ENCODE peak calls at places on chromosome 12, in six cellular contexts. One of them, this sample, is unnamed.
A peak's percentile ranks its signal among the peaks of the same experiment; 100 is the strongest.

GRCh38 chr12:113097716-113098427 is 37.7 kb downstream of the RASAL1 start:
- DNase-seq in keratinocyte: no peak
- DNase-seq in CD4-positive, alpha-beta memory T cell: no peak
- DNase-seq in fibroblast of the aortic adventitia: peak; percentile 49
- DNase-seq in SJCRH30: no peak
- DNase-seq in breast epithelium: peak; percentile 40
- DNase-seq in this sample: no peak

GRCh38 chr12:94171595-94171930 is 23.2 kb downstream of the PLXNC1 start:
- DNase-seq in keratinocyte: no peak
- DNase-seq in CD4-positive, alpha-beta memory T cell: no peak
- DNase-seq in fibroblast of the aortic adventitia: no peak
- DNase-seq in SJCRH30: no peak
- DNase-seq in breast epithelium: no peak
- DNase-seq in this sample: no peak

GRCh38 chr12:71756054-71756675 is 1.5 kb downstream of the RAB21 start:
- DNase-seq in keratinocyte: no peak
- DNase-seq in CD4-positive, alpha-beta memory T cell: no peak
- DNase-seq in fibroblast of the aortic adventitia: peak; percentile 37
- DNase-seq in SJCRH30: no peak
- DNase-seq in breast epithelium: no peak
- DNase-seq in this sample: no peak

GRCh38 chr12:25933001-25933400 is 25.5 kb upstream of the RASSF8 start:
- DNase-seq in keratinocyte: no peak
- DNase-seq in CD4-positive, alpha-beta memory T cell: no peak
- DNase-seq in fibroblast of the aortic adventitia: no peak
- DNase-seq in SJCRH30: no peak
- DNase-seq in breast epithelium: no peak
- DNase-seq in this sample: no peak

GRCh38 chr12:50676761-50677160 is 87.1 kb upstream of the ATF1 start:
- DNase-seq in keratinocyte: no peak
- DNase-seq in CD4-positive, alpha-beta memory T cell: no peak
- DNase-seq in fibroblast of the aortic adventitia: no peak
- DNase-seq in SJCRH30: no peak
- DNase-seq in breast epithelium: no peak
- DNase-seq in this sample: no peak

GRCh38 chr12:86660488-86661171 is 404.4 kb upstream of the MGAT4C start:
- DNase-seq in keratinocyte: peak; percentile 23
- DNase-seq in CD4-positive, alpha-beta memory T cell: no peak
- DNase-seq in fibroblast of the aortic adventitia: peak; percentile 41
- DNase-seq in SJCRH30: no peak
- DNase-seq in breast epithelium: no peak
- DNase-seq in this sample: no peak

GRCh38 chr12:78963439-78964222 is 99.1 kb downstream of the SYT1 start:
- DNase-seq in keratinocyte: no peak
- DNase-seq in CD4-positive, alpha-beta memory T cell: no peak
- DNase-seq in fibroblast of the aortic adventitia: peak; percentile 43
- DNase-seq in SJCRH30: peak; percentile 63
- DNase-seq in breast epithelium: no peak
- DNase-seq in this sample: no peak

GRCh38 chr12:130633771-130634170 is 82.3 kb downstream of the RIMBP2 start:
- DNase-seq in keratinocyte: no peak
- DNase-seq in CD4-positive, alpha-beta memory T cell: no peak
- DNase-seq in fibroblast of the aortic adventitia: no peak
- DNase-seq in SJCRH30: no peak
- DNase-seq in breast epithelium: no peak
- DNase-seq in this sample: no peak

GRCh38 chr12:94832780-94833760 is 170.4 kb downstream of the NDUFA12 start:
- DNase-seq in keratinocyte: no peak
- DNase-seq in CD4-positive, alpha-beta memory T cell: no peak
- DNase-seq in fibroblast of the aortic adventitia: peak; percentile 70
- DNase-seq in SJCRH30: peak; percentile 86
- DNase-seq in breast epithelium: no peak
- DNase-seq in this sample: no peak

GRCh38 chr12:59425798-59426197 is 170.0 kb upstream of the SLC16A7 start:
- DNase-seq in keratinocyte: no peak
- DNase-seq in CD4-positive, alpha-beta memory T cell: no peak
- DNase-seq in fibroblast of the aortic adventitia: peak; percentile 74
- DNase-seq in SJCRH30: no peak
- DNase-seq in breast epithelium: no peak
- DNase-seq in this sample: no peak

GRCh38 chr12:43979450-43979849 is 143.6 kb downstream of the TMEM117 start:
- DNase-seq in keratinocyte: no peak
- DNase-seq in CD4-positive, alpha-beta memory T cell: no peak
- DNase-seq in fibroblast of the aortic adventitia: no peak
- DNase-seq in SJCRH30: no peak
- DNase-seq in breast epithelium: no peak
- DNase-seq in this sample: no peak

GRCh38 chr12:3728686-3729085 is 24.2 kb downstream of the CRACR2A start:
- DNase-seq in keratinocyte: no peak
- DNase-seq in CD4-positive, alpha-beta memory T cell: peak; percentile 34
- DNase-seq in fibroblast of the aortic adventitia: no peak
- DNase-seq in SJCRH30: no peak
- DNase-seq in breast epithelium: no peak
- DNase-seq in this sample: peak; percentile 82

GRCh38 chr12:66550626-66551025 is 128.2 kb downstream of the GRIP1 start:
- DNase-seq in keratinocyte: no peak
- DNase-seq in CD4-positive, alpha-beta memory T cell: no peak
- DNase-seq in fibroblast of the aortic adventitia: no peak
- DNase-seq in SJCRH30: no peak
- DNase-seq in breast epithelium: no peak
- DNase-seq in this sample: no peak

GRCh38 chr12:88122666-88123065 is 19.2 kb downstream of the CEP290 start:
- DNase-seq in keratinocyte: no peak
- DNase-seq in CD4-positive, alpha-beta memory T cell: no peak
- DNase-seq in fibroblast of the aortic adventitia: no peak
- DNase-seq in SJCRH30: no peak
- DNase-seq in breast epithelium: no peak
- DNase-seq in this sample: no peak

GRCh38 chr12:12704593-12705230 is 8.7 kb upstream of the GPR19 start:
- DNase-seq in keratinocyte: peak; percentile 69
- DNase-seq in CD4-positive, alpha-beta memory T cell: peak; percentile 46
- DNase-seq in fibroblast of the aortic adventitia: peak; percentile 97
- DNase-seq in SJCRH30: peak; percentile 62
- DNase-seq in breast epithelium: peak; percentile 67
- DNase-seq in this sample: no peak

GRCh38 chr12:109130755-109131521 is 14.6 kb downstream of the ACACB start:
- DNase-seq in keratinocyte: no peak
- DNase-seq in CD4-positive, alpha-beta memory T cell: no peak
- DNase-seq in fibroblast of the aortic adventitia: no peak
- DNase-seq in SJCRH30: peak; percentile 72
- DNase-seq in breast epithelium: no peak
- DNase-seq in this sample: no peak

GRCh38 chr12:60920841-60921495 is 1325.1 kb downstream of the SLC16A7 start:
- DNase-seq in keratinocyte: no peak
- DNase-seq in CD4-positive, alpha-beta memory T cell: no peak
- DNase-seq in fibroblast of the aortic adventitia: no peak
- DNase-seq in SJCRH30: no peak
- DNase-seq in breast epithelium: no peak
- DNase-seq in this sample: no peak

GRCh38 chr12:42568952-42569916 is 20.3 kb downstream of the PRICKLE1 start:
- DNase-seq in keratinocyte: no peak
- DNase-seq in CD4-positive, alpha-beta memory T cell: no peak
- DNase-seq in fibroblast of the aortic adventitia: peak; percentile 75
- DNase-seq in SJCRH30: no peak
- DNase-seq in breast epithelium: no peak
- DNase-seq in this sample: peak; percentile 49

GRCh38 chr12:13505636-13506035 is 309.1 kb downstream of the EMP1 start:
- DNase-seq in keratinocyte: no peak
- DNase-seq in CD4-positive, alpha-beta memory T cell: no peak
- DNase-seq in fibroblast of the aortic adventitia: no peak
- DNase-seq in SJCRH30: no peak
- DNase-seq in breast epithelium: no peak
- DNase-seq in this sample: no peak

GRCh38 chr12:29673346-29673745 is 110.4 kb downstream of the TMTC1 start:
- DNase-seq in keratinocyte: no peak
- DNase-seq in CD4-positive, alpha-beta memory T cell: no peak
- DNase-seq in fibroblast of the aortic adventitia: peak; percentile 11
- DNase-seq in SJCRH30: no peak
- DNase-seq in breast epithelium: no peak
- DNase-seq in this sample: no peak

GRCh38 chr12:111429760-111430417 is 24.2 kb downstream of the SH2B3 start:
- DNase-seq in keratinocyte: no peak
- DNase-seq in CD4-positive, alpha-beta memory T cell: peak; percentile 80
- DNase-seq in fibroblast of the aortic adventitia: no peak
- DNase-seq in SJCRH30: no peak
- DNase-seq in breast epithelium: no peak
- DNase-seq in this sample: no peak

GRCh38 chr12:76556373-76556772 is 3.2 kb downstream of the OSBPL8 start:
- DNase-seq in keratinocyte: no peak
- DNase-seq in CD4-positive, alpha-beta memory T cell: no peak
- DNase-seq in fibroblast of the aortic adventitia: no peak
- DNase-seq in SJCRH30: no peak
- DNase-seq in breast epithelium: no peak
- DNase-seq in this sample: no peak

GRCh38 chr12:132167610-132168310 is 23.5 kb downstream of the NOC4L start:
- DNase-seq in keratinocyte: no peak
- DNase-seq in CD4-positive, alpha-beta memory T cell: no peak
- DNase-seq in fibroblast of the aortic adventitia: no peak
- DNase-seq in SJCRH30: no peak
- DNase-seq in breast epithelium: no peak
- DNase-seq in this sample: peak; percentile 71

GRCh38 chr12:132166093-132166492 is 21.8 kb downstream of the NOC4L start:
- DNase-seq in keratinocyte: no peak
- DNase-seq in CD4-positive, alpha-beta memory T cell: no peak
- DNase-seq in fibroblast of the aortic adventitia: no peak
- DNase-seq in SJCRH30: no peak
- DNase-seq in breast epithelium: no peak
- DNase-seq in this sample: no peak

GRCh38 chr12:132168311-132169031 is 24.2 kb downstream of the NOC4L start:
- DNase-seq in keratinocyte: no peak
- DNase-seq in CD4-positive, alpha-beta memory T cell: no peak
- DNase-seq in fibroblast of the aortic adventitia: no peak
- DNase-seq in SJCRH30: no peak
- DNase-seq in breast epithelium: no peak
- DNase-seq in this sample: no peak

GRCh38 chr12:132165584-132165983 is 21.3 kb downstream of the NOC4L start:
- DNase-seq in keratinocyte: no peak
- DNase-seq in CD4-positive, alpha-beta memory T cell: no peak
- DNase-seq in fibroblast of the aortic adventitia: no peak
- DNase-seq in SJCRH30: no peak
- DNase-seq in breast epithelium: no peak
- DNase-seq in this sample: no peak

GRCh38 chr12:132166801-132167591 is 22.7 kb downstream of the NOC4L start:
- DNase-seq in keratinocyte: no peak
- DNase-seq in CD4-positive, alpha-beta memory T cell: no peak
- DNase-seq in fibroblast of the aortic adventitia: no peak
- DNase-seq in SJCRH30: no peak
- DNase-seq in breast epithelium: no peak
- DNase-seq in this sample: no peak
- H3K4me3 ChIP-seq in keratinocyte: no peak overlapping the region
- H3K4me3 ChIP-seq in CD4-positive, alpha-beta memory T cell: no peak overlapping the region
- H3K4me3 ChIP-seq in fibroblast of the aortic adventitia: no peak overlapping the region
- H3K4me3 ChIP-seq in SJCRH30: no peak overlapping the region
- H3K4me3 ChIP-seq in breast epithelium: no peak overlapping the region
- H3K4me3 ChIP-seq in this sample: no peak overlapping the region

GRCh38 chr12:48863296-48863695 is 2.4 kb downstream of the RND1 start:
- DNase-seq in keratinocyte: no peak
- DNase-seq in CD4-positive, alpha-beta memory T cell: no peak
- DNase-seq in fibroblast of the aortic adventitia: no peak
- DNase-seq in SJCRH30: no peak
- DNase-seq in breast epithelium: no peak
- DNase-seq in this sample: no peak

GRCh38 chr12:48865441-48866290 is at the start of gene RND1:
- DNase-seq in keratinocyte: peak; percentile 21
- DNase-seq in CD4-positive, alpha-beta memory T cell: peak; percentile 85
- DNase-seq in fibroblast of the aortic adventitia: peak; percentile 94
- DNase-seq in SJCRH30: peak; percentile 90
- DNase-seq in breast epithelium: peak; percentile 91
- DNase-seq in this sample: peak; percentile 95

GRCh38 chr12:48868446-48868845 is 2.8 kb upstream of the RND1 start:
- DNase-seq in keratinocyte: no peak
- DNase-seq in CD4-positive, alpha-beta memory T cell: no peak
- DNase-seq in fibroblast of the aortic adventitia: peak; percentile 44
- DNase-seq in SJCRH30: no peak
- DNase-seq in breast epithelium: no peak
- DNase-seq in this sample: no peak

GRCh38 chr12:48862691-48863090 is 3.0 kb downstream of the RND1 start:
- DNase-seq in keratinocyte: no peak
- DNase-seq in CD4-positive, alpha-beta memory T cell: no peak
- DNase-seq in fibroblast of the aortic adventitia: no peak
- DNase-seq in SJCRH30: no peak
- DNase-seq in breast epithelium: no peak
- DNase-seq in this sample: no peak

DNA sequence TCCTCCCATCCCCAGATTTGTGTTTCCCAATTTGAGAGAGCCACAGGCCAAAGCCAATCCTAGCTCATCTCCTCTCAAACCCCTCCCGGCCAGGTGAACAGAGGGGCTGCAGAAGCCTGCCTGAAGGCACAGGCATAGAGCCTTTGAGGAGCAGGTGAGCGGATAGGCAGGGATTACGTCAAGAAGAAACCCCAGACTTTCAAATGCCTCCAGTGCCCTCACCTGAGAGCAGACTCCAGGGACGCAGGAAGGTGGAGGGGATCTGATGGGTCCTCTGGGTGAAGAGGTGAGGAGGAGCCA is 579 bp downstream of the RND1 start:
- DNase-seq in keratinocyte: no peak
- DNase-seq in CD4-positive, alpha-beta memory T cell: no peak
- DNase-seq in fibroblast of the aortic adventitia: no peak
- DNase-seq in SJCRH30: no peak
- DNase-seq in breast epithelium: no peak
- DNase-seq in this sample: no peak
- H3K4me3 ChIP-seq in keratinocyte: peak overlapping the region; percentile 42
- H3K4me3 ChIP-seq in CD4-positive, alpha-beta memory T cell: peak overlapping the region; percentile 62
- H3K4me3 ChIP-seq in fibroblast of the aortic adventitia: peak overlapping the region; percentile 82
- H3K4me3 ChIP-seq in SJCRH30: peak overlapping the region; percentile 53
- H3K4me3 ChIP-seq in breast epithelium: peak overlapping the region; percentile 78
- H3K4me3 ChIP-seq in this sample: peak overlapping the region; percentile 67

DNA sequence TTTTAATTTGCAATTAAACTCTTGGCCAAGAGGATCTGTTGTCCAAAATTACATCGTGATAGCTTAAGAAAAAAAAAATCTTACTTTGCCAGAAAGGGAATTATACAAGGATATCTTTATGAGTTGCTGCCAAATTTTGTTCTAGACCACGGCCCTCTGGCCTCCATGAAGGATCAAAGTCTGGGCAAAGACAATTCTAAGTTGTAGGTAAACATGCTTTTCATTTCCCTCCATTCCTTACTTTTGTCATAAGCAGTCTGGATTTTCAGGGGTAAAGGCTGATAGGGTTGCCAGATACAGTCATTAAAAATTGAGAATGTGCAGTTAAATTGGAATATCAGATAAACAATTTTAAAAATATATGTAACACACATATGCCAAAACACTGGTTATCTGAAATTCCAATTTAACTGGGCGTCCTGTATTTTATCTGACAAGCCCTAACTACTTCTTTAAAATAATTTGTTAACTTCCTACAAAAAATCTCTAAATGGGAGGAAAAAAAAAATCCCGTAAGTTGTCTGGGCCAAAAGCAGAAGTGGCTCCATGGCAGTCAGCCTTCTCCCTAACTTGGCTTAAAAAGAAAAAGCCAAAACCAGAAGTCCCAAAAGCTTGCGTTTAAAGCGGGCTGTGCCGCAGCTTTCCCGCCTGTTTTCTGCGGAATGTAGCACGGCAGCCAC is 135.3 kb downstream of the MON2 start:
- DNase-seq in keratinocyte: no peak
- DNase-seq in CD4-positive, alpha-beta memory T cell: no peak
- DNase-seq in fibroblast of the aortic adventitia: no peak
- DNase-seq in SJCRH30: no peak
- DNase-seq in breast epithelium: no peak
- DNase-seq in this sample: no peak
- H3K4me3 ChIP-seq in keratinocyte: peak overlapping the region; percentile 71
- H3K4me3 ChIP-seq in CD4-positive, alpha-beta memory T cell: peak overlapping the region; percentile 94
- H3K4me3 ChIP-seq in fibroblast of the aortic adventitia: peak overlapping the region; percentile 92
- H3K4me3 ChIP-seq in SJCRH30: peak overlapping the region; percentile 84
- H3K4me3 ChIP-seq in breast epithelium: peak overlapping the region; percentile 85
- H3K4me3 ChIP-seq in this sample: peak overlapping the region; percentile 85

GRCh38 chr12:52910248-52910883 is 5.5 kb upstream of the KRT8 start:
- DNase-seq in keratinocyte: no peak
- DNase-seq in CD4-positive, alpha-beta memory T cell: no peak
- DNase-seq in fibroblast of the aortic adventitia: no peak
- DNase-seq in SJCRH30: no peak
- DNase-seq in breast epithelium: no peak
- DNase-seq in this sample: no peak
- H3K4me3 ChIP-seq in keratinocyte: no peak overlapping the region
- H3K4me3 ChIP-seq in CD4-positive, alpha-beta memory T cell: no peak overlapping the region
- H3K4me3 ChIP-seq in fibroblast of the aortic adventitia: no peak overlapping the region
- H3K4me3 ChIP-seq in SJCRH30: no peak overlapping the region
- H3K4me3 ChIP-seq in breast epithelium: no peak overlapping the region
- H3K4me3 ChIP-seq in this sample: no peak overlapping the region